ENCODE peak calls at places on chromosomes 12 and 14, in four cellular contexts. I is CD4-positive, alpha-beta memory T cell; Z is osteoblast; N is CD8-positive, alpha-beta T cell. F is an unnamed sample.

GRCh38 chr12:75981247-75981646 is 50.3 kb downstream of the PHLDA1 start:
- DNase-seq in N (no peak), I (no peak), Z (no peak), F (no peak)

GRCh38 chr12:2244013-2244861 is 191.4 kb downstream of the CACNA1C start:
- DNase-seq in Z (peak; percentile 97), I (no peak), N (no peak), F (no peak)

GRCh38 chr12:95073698-95074520 is 491 bp upstream of the NR2C1 start:
- DNase-seq in Z (no peak), N (no peak), I (no peak), F (no peak)

GRCh38 chr14:64926398-64926995 is 12.2 kb downstream of the CHURC1 start:
- DNase-seq in Z (no peak), N (no peak), I (no peak), F (no peak)

GRCh38 chr12:108232565-108232964 is 103.5 kb downstream of the WSCD2 start:
- DNase-seq in I (no peak), Z (no peak), N (no peak), F (no peak)

GRCh38 chr12:132600048-132601032 is 10.0 kb downstream of the LRCOL1 start:
- DNase-seq in Z (peak; percentile 99), I (no peak), N (no peak), F (no peak)

GRCh38 chr12:57993030-57993429 is 51.7 kb downstream of the ATP23 start:
- DNase-seq in N (no peak), Z (no peak), I (no peak), F (no peak)

GRCh38 chr14:75877884-75878283 is 103.9 kb downstream of the TGFB3 start:
- DNase-seq in N (no peak), I (no peak), Z (peak; percentile 15), F (no peak)

GRCh38 chr12:15859136-15859535 is 23.1 kb upstream of the STRAP start:
- DNase-seq in N (no peak), Z (no peak), I (no peak), F (no peak)

GRCh38 chr14:50928002-50928635 is 16.2 kb downstream of the PYGL start:
- DNase-seq in N (no peak), Z (no peak), I (no peak), F (no peak)

GRCh38 chr12:122481861-122482260 is 18.9 kb downstream of the ZCCHC8 start:
- DNase-seq in I (no peak), N (no peak), Z (no peak), F (no peak)

GRCh38 chr14:105914738-105915385 is 388.5 kb downstream of the TMEM121 start:
- DNase-seq in Z (peak; percentile 22), N (no peak), I (no peak), F (no peak)

GRCh38 chr14:69046468-69046867 is 67.4 kb upstream of the ACTN1 start:
- DNase-seq in Z (peak; percentile 85), I (no peak), N (no peak), F (no peak)

GRCh38 chr14:70890842-70891442 is 16.3 kb upstream of the PCNX1 start:
- DNase-seq in N (no peak), Z (no peak), I (no peak), F (no peak)

GRCh38 chr12:51836833-51837184 is 11.7 kb downstream of the FIGNL2 start:
- DNase-seq in N (no peak), I (no peak), Z (peak; percentile 65), F (no peak)

GRCh38 chr14:99687284-99688209 is 3.4 kb downstream of the CYP46A1 start:
- DNase-seq in I (peak; percentile 50), Z (peak; percentile 83), N (no peak), F (peak; percentile 9)

GRCh38 chr14:102568115-102568614 is 24.3 kb upstream of the RCOR1 start:
- DNase-seq in N (peak; percentile 29), Z (peak; percentile 62), I (no peak), F (no peak)

GRCh38 chr12:96985515-96986362 is 78.7 kb downstream of the NEDD1 start:
- DNase-seq in Z (peak; percentile 79), I (peak; percentile 42), N (peak; percentile 37), F (peak; percentile 7)

GRCh38 chr12:9732966-9733461 is at the start of gene CLECL1:
- DNase-seq in N (no peak), I (no peak), Z (no peak), F (no peak)

GRCh38 chr14:91245029-91245428 is 525 bp upstream of the GPR68 start:
- DNase-seq in N (peak; percentile 54), Z (no peak), I (peak; percentile 94), F (peak; percentile 71)

GRCh38 chr14:104441275-104442106 is 138.1 kb upstream of the C14orf180 start:
- DNase-seq in Z (peak; percentile 44), N (no peak), I (no peak), F (no peak)

GRCh38 chr14:21494902-21495762 is 16.0 kb downstream of the METTL3 start:
- DNase-seq in N (no peak), Z (no peak), I (no peak), F (no peak)

GRCh38 chr12:128069359-128069997 is 197.5 kb upstream of the TMEM132C start:
- DNase-seq in Z (peak; percentile 72), N (no peak), I (no peak), F (no peak)

GRCh38 chr12:42666671-42667243 is 77.2 kb upstream of the PRICKLE1 start:
- DNase-seq in N (no peak), I (no peak), Z (no peak), F (no peak)

GRCh38 chr12:121451931-121452330 is 52.0 kb downstream of the RNF34 start:
- DNase-seq in N (no peak), I (no peak), Z (peak; percentile 94), F (no peak)

GRCh38 chr12:113327000-113327399 is 7.9 kb downstream of the SLC8B1 start:
- DNase-seq in Z (no peak), I (no peak), N (no peak), F (no peak)

GRCh38 chr12:25089738-25090137 is 105.2 kb downstream of the DNAI7 start:
- DNase-seq in I (no peak), Z (no peak), N (no peak), F (no peak)

GRCh38 chr12:6888360-6888759 is 15.3 kb upstream of the SPSB2 start:
- DNase-seq in Z (no peak), I (no peak), N (no peak), F (no peak)

GRCh38 chr12:22925593-22925992 is 300.6 kb downstream of the ETNK1 start:
- DNase-seq in N (no peak), I (no peak), Z (no peak), F (no peak)

GRCh38 chr12:86496595-86496994 is 240.4 kb upstream of the MGAT4C start:
- DNase-seq in Z (no peak), N (no peak), I (no peak), F (no peak)

GRCh38 chr12:13962699-13963098 is 18.7 kb downstream of the GRIN2B start:
- DNase-seq in Z (no peak), I (no peak), N (no peak), F (no peak)

GRCh38 chr14:34713681-34714319 is 593 bp downstream of the CFL2 start:
- DNase-seq in N (peak; percentile 1), Z (peak; percentile 91), I (peak; percentile 42), F (no peak)

GRCh38 chr14:34685819-34686428 is 28.5 kb downstream of the CFL2 start:
- DNase-seq in N (no peak), I (no peak), Z (no peak), F (no peak)

GRCh38 chr12:12357697-12358476 is 1.0 kb downstream of the BORCS5 start:
- DNase-seq in Z (no peak), N (no peak), I (no peak), F (no peak)
- H3K27ac ChIP-seq in Z (peak overlapping the region; percentile 91), N (peak overlapping the region; percentile 95), I (peak overlapping the region; percentile 99), F (peak overlapping the region; percentile 96)

GRCh38 chr14:54642950-54643695 is 76.2 kb downstream of the SAMD4A start:
- DNase-seq in I (no peak), Z (no peak), N (no peak), F (no peak)

GRCh38 chr14:54642121-54642520 is 75.2 kb downstream of the SAMD4A start:
- DNase-seq in I (no peak), Z (no peak), N (no peak), F (no peak)

GRCh38 chr14:54646576-54647130 is 79.7 kb downstream of the SAMD4A start:
- DNase-seq in N (no peak), Z (no peak), I (no peak), F (no peak)

GRCh38 chr14:54640480-54640879 is 73.6 kb downstream of the SAMD4A start:
- DNase-seq in Z (no peak), N (no peak), I (no peak), F (no peak)

GRCh38 chr14:54643696-54644176 is 76.8 kb downstream of the SAMD4A start:
- DNase-seq in N (no peak), Z (no peak), I (no peak), F (no peak)
- H3K4me1 ChIP-seq in N (no peaks in the 10 kb centered on the region), Z (peaks cover 3% of the 10 kb centered on the region), I (no peaks in the 10 kb centered on the region), F (no peaks in the 10 kb centered on the region)

DNA sequence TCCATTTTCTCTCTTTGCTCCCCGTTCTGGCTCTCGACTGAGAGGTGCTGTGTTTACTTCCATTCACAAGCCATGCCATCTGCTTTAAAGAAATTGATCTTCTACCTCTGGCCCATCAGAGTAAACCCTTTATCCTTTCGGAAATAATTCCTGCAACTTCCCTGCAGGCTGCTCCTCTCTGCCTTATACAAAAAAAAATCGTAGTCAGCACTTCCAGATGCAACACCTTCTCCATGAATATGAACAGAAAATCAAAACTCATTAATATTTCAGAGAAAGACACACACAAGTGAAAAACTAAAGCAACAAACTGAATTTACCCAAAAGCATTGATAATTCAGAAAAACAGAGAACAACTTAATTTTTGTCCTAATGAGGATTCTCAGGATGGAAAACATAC is 127.6 kb upstream of the FSCB start:
- DNase-seq in N (no peak), I (no peak), Z (no peak), F (no peak)
- H3K27ac ChIP-seq in N (no peak overlapping the region), I (no peak overlapping the region), Z (no peak overlapping the region), F (no peak overlapping the region)

GRCh38 chr14:74567646-74568379 is 44.2 kb downstream of the LTBP2 start:
- DNase-seq in I (no peak), N (no peak), Z (peak; percentile 19), F (no peak)

GRCh38 chr14:74568896-74569295 is 43.1 kb downstream of the LTBP2 start:
- DNase-seq in Z (peak; percentile 9), I (no peak), N (no peak), F (no peak)

GRCh38 chr14:74567219-74567618 is 44.8 kb downstream of the LTBP2 start:
- DNase-seq in N (no peak), I (no peak), Z (no peak), F (no peak)

GRCh38 chr14:74568380-74568649 is 43.7 kb downstream of the LTBP2 start:
- DNase-seq in N (no peak), Z (peak; percentile 10), I (no peak), F (no peak)

DNA sequence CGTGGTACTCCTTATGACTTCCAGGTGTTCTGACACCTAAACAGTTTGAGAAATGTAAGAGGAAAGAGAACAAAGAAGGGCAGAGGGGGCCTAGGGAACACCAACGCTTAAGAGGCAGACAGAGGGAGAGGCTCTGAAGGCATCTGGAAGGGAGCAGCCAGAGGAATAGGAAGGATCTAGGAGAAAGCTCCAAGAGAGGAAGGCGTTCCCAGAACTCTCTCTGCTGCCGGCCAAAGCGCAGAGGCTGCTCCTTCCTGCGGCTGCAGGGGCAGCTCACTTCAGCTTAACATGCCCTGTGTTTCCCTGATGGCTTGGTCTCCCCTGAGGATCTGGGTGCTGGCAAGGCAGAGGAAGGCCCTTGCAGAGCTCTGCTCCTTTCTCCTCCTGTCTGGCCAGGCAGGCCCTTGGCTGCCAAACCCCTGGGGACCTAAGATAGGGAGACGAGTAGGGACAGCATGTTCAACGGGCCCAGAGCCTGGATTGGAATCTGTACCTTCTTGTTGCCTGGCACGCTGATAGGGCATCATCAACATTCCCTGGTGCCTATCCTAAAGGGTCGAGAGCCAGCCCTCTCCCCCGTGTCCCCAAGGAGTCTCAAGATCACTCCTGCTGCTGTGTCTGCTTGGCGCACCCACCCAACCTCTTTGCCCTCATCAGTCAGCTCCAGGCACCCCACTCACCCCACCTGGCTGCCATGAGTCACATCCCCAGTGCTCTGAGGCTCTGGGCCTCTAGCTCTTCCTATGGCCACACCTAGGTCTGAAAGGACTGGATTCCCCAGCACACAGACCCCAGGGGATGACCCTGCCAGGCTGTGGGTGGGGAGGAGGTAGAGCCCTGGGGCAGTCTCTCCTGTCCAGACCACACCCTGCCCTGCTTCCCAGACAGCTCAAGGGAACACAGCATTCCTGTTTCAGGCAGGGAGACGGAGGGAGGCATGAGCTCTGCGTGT is 45.6 kb downstream of the LTBP2 start:
- DNase-seq in I (no peak), Z (peak; percentile 58), N (no peak), F (no peak)
- H3K4me1 ChIP-seq in I (peaks cover 2% of the 10 kb centered on the region), Z (peaks cover 66% of the 10 kb centered on the region), N (peaks cover 3% of the 10 kb centered on the region), F (peaks cover under 1% of the 10 kb centered on the region)